ENCODE peak calls at places on chromosome 9, in nine cellular contexts. G is CD8-positive, alpha-beta T cell; C is WERI-Rb-1; O is GM12865; S is endothelial cell; W is A549; F is astrocyte; D is progenitor cell of endocrine pancreas; A is coronary artery. Y is an unnamed sample.

GRCh38 chr9:8860925-8861324 is 1061.3 kb upstream of the DMAC1 start:
- DNase-seq in G (no peak), C (no peak), O (no peak), S (no peak), W (no peak), F (peak; percentile 44), D (no peak), A (no peak), Y (no peak)

GRCh38 chr9:135851748-135852147 is 55.6 kb downstream of the CAMSAP1 start:
- DNase-seq in G (no peak), C (no peak), O (no peak), S (no peak), W (no peak), F (no peak), D (peak; percentile 16), A (no peak), Y (no peak)

GRCh38 chr9:81564632-81565031 is 124.7 kb downstream of the TLE1 start:
- DNase-seq in G (no peak), C (no peak), O (no peak), S (no peak), W (no peak), F (no peak), D (no peak), A (no peak), Y (no peak)

GRCh38 chr9:31153250-31153840 is 1231.1 kb upstream of the ACO1 start:
- DNase-seq in G (no peak), C (no peak), O (no peak), S (no peak), W (no peak), F (no peak), D (no peak), A (no peak), Y (no peak)

GRCh38 chr9:137319976-137320551 is 18.0 kb upstream of the NRARP start:
- DNase-seq in G (no peak), C (no peak), O (no peak), S (peak; percentile 19), W (no peak), F (no peak), D (no peak), A (peak; percentile 68), Y (no peak)

GRCh38 chr9:137255448-137256114 is 454 bp downstream of the NELFB start:
- DNase-seq in G (no peak), C (peak; percentile 43), O (peak; percentile 66), S (no peak), W (no peak), F (no peak), D (peak; percentile 50), A (no peak), Y (no peak)

GRCh38 chr9:135516132-135516860 is 4.9 kb upstream of the LCN1 start:
- DNase-seq in G (no peak), C (no peak), O (no peak), S (no peak), W (no peak), F (no peak), D (no peak), A (peak; percentile 49), Y (no peak)

GRCh38 chr9:131697097-131697496 is 42.8 kb downstream of the RAPGEF1 start:
- DNase-seq in G (no peak), C (no peak), O (no peak), S (no peak), W (no peak), F (peak; percentile 33), D (no peak), A (peak; percentile 65), Y (no peak)

GRCh38 chr9:34145165-34145564 is 18.7 kb upstream of the DCAF12 start:
- DNase-seq in G (no peak), C (no peak), O (peak; percentile 14), S (no peak), W (no peak), F (peak; percentile 52), D (no peak), A (no peak), Y (no peak)

GRCh38 chr9:93702261-93702660 is 125.9 kb downstream of the PHF2 start:
- DNase-seq in G (no peak), C (no peak), O (no peak), S (no peak), W (no peak), F (no peak), D (peak; percentile 7), A (peak; percentile 43), Y (no peak)
- TF ChIP-seq CTCF in G (no peak), C (peak; percentile 16), O (no peak), S (no peak), W (no peak), F (no peak), D (no peak), A (no peak), Y (no peak)

DNA sequence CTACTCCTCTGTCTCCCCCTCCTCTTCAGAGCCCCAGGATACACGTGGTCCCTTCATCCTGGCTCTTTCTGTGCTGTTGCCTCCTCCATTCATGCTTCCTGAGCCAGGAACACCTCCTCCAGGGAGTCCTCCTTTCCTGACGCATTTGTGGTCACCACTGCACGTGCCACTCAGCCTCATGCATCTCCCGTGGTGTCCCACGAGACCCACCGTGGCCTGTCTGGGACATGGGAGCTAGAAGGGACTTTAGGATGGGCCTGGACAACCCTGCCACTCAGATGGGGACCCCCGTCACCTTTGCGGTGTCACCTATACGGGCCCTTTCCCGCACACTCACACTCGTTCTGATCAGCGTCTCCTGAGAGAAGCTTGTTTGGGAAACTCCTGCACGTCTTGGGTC is 6.7 kb downstream of the GLIPR2 start:
- DNase-seq in G (no peak), C (no peak), O (no peak), S (no peak), W (no peak), F (no peak), D (no peak), A (no peak), Y (no peak)
- TF ChIP-seq CTCF in G (no peak), C (no peak), O (no peak), S (no peak), W (no peak), F (no peak), D (no peak), A (no peak), Y (no peak)

DNA sequence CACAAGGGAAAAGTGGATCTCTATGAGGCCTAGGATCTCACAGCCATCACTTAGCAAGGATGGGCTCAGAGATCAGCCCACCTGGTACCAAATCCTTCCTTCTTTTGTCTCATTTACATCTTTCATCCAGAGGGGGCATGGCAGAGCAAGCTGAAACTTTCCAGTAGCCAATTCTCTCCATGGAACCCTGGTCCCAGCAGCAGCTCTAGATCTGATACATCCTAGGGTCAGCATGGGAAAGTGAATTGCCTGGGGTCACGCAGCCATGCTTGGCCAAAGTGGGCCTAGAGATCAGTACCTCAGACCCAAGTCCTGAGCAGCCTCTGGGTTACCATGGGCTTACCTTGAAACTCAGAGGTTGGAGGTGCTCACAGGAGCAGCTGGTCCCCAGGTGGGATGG is 170.5 kb downstream of the GABBR2 start:
- DNase-seq in G (no peak), C (no peak), O (no peak), S (no peak), W (no peak), F (no peak), D (no peak), A (no peak), Y (no peak)
- TF ChIP-seq CTCF in G (no peak), C (no peak), O (no peak), S (no peak), W (no peak), F (peak; percentile 13), D (no peak), A (no peak), Y (no peak)

GRCh38 chr9:91424403-91425176 is 958 bp upstream of the NFIL3 start:
- DNase-seq in G (peak; percentile 61), C (peak; percentile 60), O (peak; percentile 19), S (peak; percentile 48), W (peak; percentile 55), F (peak; percentile 76), D (peak; percentile 40), A (peak; percentile 95), Y (peak; percentile 41)
- TF ChIP-seq CTCF in G (no peak), C (peak; percentile 21), O (no peak), S (no peak), W (peak; percentile 24), F (no peak), D (no peak), A (no peak), Y (no peak)

DNA sequence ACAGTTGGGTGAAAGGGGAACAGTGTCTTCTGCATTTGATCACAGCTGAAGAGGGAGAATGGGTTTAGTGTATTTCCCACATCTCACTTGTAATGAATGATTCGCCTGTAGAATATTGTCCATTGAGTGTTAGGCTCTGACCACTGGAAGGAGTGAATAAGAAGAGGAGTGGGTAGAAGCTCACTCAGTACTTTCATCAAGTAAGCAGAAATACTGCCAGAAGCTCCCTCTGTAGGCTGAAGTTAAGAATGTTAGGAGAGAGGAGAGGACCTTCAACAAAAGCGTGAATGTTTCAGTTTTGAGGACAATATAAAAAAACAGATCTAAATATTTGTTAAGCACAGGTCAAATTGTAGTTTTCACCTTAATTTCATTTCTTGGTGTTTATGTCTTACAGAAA is 27.5 kb downstream of the FSD1L start:
- DNase-seq in G (no peak), C (no peak), O (peak; percentile 8), S (no peak), W (no peak), F (peak; percentile 57), D (no peak), A (no peak), Y (no peak)
- TF ChIP-seq CTCF in G (no peak), C (peak; percentile 44), O (peak; percentile 6), S (no peak), W (peak; percentile 37), F (peak; percentile 33), D (peak; percentile 56), A (no peak), Y (no peak)

DNA sequence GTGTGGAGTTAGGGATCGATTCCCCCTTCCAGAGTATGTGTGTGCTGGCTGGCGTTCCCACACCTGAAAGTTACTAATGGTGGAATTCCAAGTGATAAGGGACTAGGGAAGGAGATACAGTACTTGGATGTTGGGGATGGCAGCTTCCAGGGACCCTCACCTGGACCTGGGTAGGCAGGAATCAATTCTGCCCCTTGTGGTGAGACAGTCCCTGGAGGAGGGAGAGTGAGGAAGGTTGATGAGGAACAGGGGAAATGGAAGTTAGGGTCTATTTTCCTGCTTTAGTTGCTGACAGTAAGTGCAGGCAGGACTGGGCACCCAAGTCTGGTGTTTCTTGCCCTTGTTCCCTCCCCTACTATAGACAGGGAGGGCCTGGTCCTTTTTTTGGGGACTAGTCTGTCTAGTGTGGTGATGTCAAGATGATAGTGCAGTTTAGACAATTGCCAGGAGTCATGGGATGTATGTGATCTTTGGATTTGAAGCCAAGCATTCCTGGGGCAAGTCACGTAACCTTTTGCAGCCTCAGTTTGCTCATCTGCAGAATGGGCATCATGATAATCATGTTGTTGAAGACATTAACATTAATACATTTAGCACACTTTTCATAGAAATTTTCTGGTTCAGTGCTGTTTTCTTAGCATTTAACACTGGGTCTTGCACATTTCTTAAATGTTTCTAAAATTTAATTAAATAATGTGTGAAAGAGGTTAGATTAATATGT is 51.7 kb downstream of the DAB2IP start:
- DNase-seq in G (no peak), C (no peak), O (no peak), S (no peak), W (no peak), F (no peak), D (no peak), A (no peak), Y (no peak)
- TF ChIP-seq CTCF in G (no peak), C (peak; percentile 46), O (no peak), S (no peak), W (peak; percentile 9), F (no peak), D (peak; percentile 45), A (no peak), Y (peak; percentile 11)

DNA sequence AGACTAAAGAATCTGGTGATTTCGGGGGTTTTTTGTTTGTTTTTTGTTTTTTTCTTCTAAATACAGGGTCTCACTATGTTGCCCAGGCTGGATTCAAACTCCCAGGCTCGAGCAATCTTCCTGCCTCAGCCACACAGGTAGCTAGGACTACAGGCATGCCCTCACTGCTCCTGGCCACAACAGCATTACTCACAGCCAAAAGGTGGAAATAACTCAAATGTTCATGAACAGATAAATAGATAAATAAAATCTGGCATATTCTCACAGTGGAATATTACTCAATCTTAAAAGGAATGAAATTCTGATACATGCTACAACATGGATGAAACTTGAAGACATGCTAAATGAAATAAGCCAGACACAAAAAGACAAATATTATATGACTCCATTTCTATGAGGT is 19.8 kb upstream of the RAD23B start:
- DNase-seq in G (no peak), C (no peak), O (no peak), S (no peak), W (no peak), F (no peak), D (no peak), A (no peak), Y (no peak)
- TF ChIP-seq CTCF in G (no peak), C (no peak), O (no peak), S (no peak), W (no peak), F (no peak), D (no peak), A (no peak), Y (no peak)